ENCODE peak calls at places on chromosomes 5 and 9, in five cellular contexts. D is sigmoid colon; Q is stimulated activated CD8-positive, alpha-beta memory T cell treated with anti-CD3 and anti-CD28 coated beads, Interleukin-4, amount 100 ng/mL, for 4 hours; Z is AML-193; U is left colon. A is an unnamed sample.

GRCh38 chr5:37847978-37848425 is 8.2 kb upstream of the GDNF start:
- DNase-seq in Z (no peak), D (no peak), Q (no peak), U (no peak), A (peak; percentile 62)

GRCh38 chr5:65774346-65774745 is 52.3 kb downstream of the NLN start:
- DNase-seq in U (no peak), Q (no peak), D (no peak), Z (no peak), A (no peak)

GRCh38 chr5:72633649-72634048 is 126.4 kb upstream of the ZNF366 start:
- DNase-seq in D (no peak), Z (no peak), Q (no peak), U (no peak), A (no peak)

GRCh38 chr9:4365055-4365454 is 65.2 kb upstream of the GLIS3 start:
- DNase-seq in D (no peak), U (no peak), Z (no peak), Q (no peak), A (no peak)

GRCh38 chr5:93621340-93621872 is 38.4 kb downstream of the NR2F1 start:
- DNase-seq in D (peak; percentile 89), U (peak; percentile 59), Z (no peak), Q (no peak), A (peak; percentile 37)

GRCh38 chr9:114914139-114914538 is 16.3 kb downstream of the TNFSF8 start:
- DNase-seq in U (no peak), Z (peak; percentile 7), Q (no peak), D (no peak), A (peak; percentile 34)

GRCh38 chr5:168513861-168514428 is 15.2 kb upstream of the FBLL1 start:
- DNase-seq in Z (no peak), Q (no peak), D (no peak), U (no peak), A (no peak)

GRCh38 chr5:88743231-88743879 is 139.6 kb downstream of the MEF2C start:
- DNase-seq in Z (no peak), D (no peak), Q (no peak), U (no peak), A (no peak)

GRCh38 chr5:55306641-55307382 is 682 bp downstream of the DHX29 start:
- DNase-seq in U (no peak), Z (no peak), Q (no peak), D (no peak), A (peak; percentile 28)

GRCh38 chr5:140175367-140176027 is 509 bp downstream of the CYSTM1 start:
- DNase-seq in D (peak; percentile 93), Q (peak; percentile 31), U (peak; percentile 82), Z (no peak), A (peak; percentile 80)

GRCh38 chr5:73902327-73903051 is 276.5 kb downstream of the ARHGEF28 start:
- DNase-seq in Q (no peak), D (no peak), Z (peak; percentile 57), U (no peak), A (peak; percentile 73)

GRCh38 chr5:3481175-3481574 is 114.5 kb upstream of the IRX1 start:
- DNase-seq in D (no peak), Z (no peak), Q (no peak), U (no peak), A (no peak)

GRCh38 chr9:113577525-113578261 is 114.2 kb downstream of the RGS3 start:
- DNase-seq in Q (no peak), Z (no peak), U (no peak), D (no peak), A (peak; percentile 53)

GRCh38 chr5:146461319-146461718 is 14.2 kb downstream of the TCERG1 start:
- DNase-seq in Z (no peak), D (no peak), Q (no peak), U (no peak), A (no peak)

GRCh38 chr9:135355466-135356420 is 123.8 kb upstream of the PPP1R26 start:
- DNase-seq in D (no peak), Z (no peak), Q (no peak), U (no peak), A (no peak)

GRCh38 chr5:163917741-163918140 is 412.3 kb downstream of the MAT2B start:
- DNase-seq in Q (no peak), Z (peak; percentile 5), D (no peak), U (no peak), A (peak; percentile 16)

GRCh38 chr5:179115845-179116524 is 55.8 kb downstream of the ZNF354C start:
- DNase-seq in Q (no peak), D (peak; percentile 27), Z (no peak), U (peak; percentile 9), A (no peak)

GRCh38 chr9:124531115-124531514 is 23.9 kb upstream of the NR5A1 start:
- DNase-seq in U (no peak), Q (no peak), D (no peak), Z (no peak), A (no peak)

GRCh38 chr9:33719581-33720374 is 75.6 kb upstream of the PRSS3 start:
- DNase-seq in Z (peak; percentile 5), D (no peak), Q (no peak), U (no peak), A (peak; percentile 68)

GRCh38 chr9:38101423-38101822 is 32.4 kb upstream of the SHB start:
- DNase-seq in U (no peak), D (no peak), Q (no peak), Z (no peak), A (no peak)

GRCh38 chr5:65441800-65442199 is 39.9 kb downstream of the ADAMTS6 start:
- DNase-seq in Q (no peak), Z (no peak), U (no peak), D (no peak), A (no peak)

GRCh38 chr5:83177803-83178202 is 100.5 kb downstream of the XRCC4 start:
- DNase-seq in Q (no peak), D (no peak), Z (no peak), U (no peak), A (no peak)

GRCh38 chr5:6849569-6849968 is 136.3 kb downstream of the TENT4A start:
- DNase-seq in Q (no peak), Z (no peak), D (no peak), U (no peak), A (peak; percentile 38)

GRCh38 chr5:78985407-78986223 is 505 bp upstream of the ARSB start:
- DNase-seq in D (peak; percentile 68), Q (peak; percentile 8), Z (peak; percentile 62), U (peak; percentile 63), A (peak; percentile 87)

GRCh38 chr5:58184910-58185309 is 275.0 kb downstream of the PLK2 start:
- DNase-seq in D (no peak), Q (no peak), Z (no peak), U (no peak), A (no peak)

GRCh38 chr5:142872795-142873194 is 102.6 kb downstream of the ARHGAP26 start:
- DNase-seq in D (no peak), Q (no peak), U (peak; percentile 79), Z (no peak), A (no peak)

GRCh38 chr5:128629162-128629561 is 91.1 kb upstream of the FBN2 start:
- DNase-seq in U (no peak), D (no peak), Q (no peak), Z (no peak), A (no peak)

GRCh38 chr5:976849-977751 is 31.5 kb upstream of the NKD2 start:
- DNase-seq in Z (no peak), Q (no peak), D (no peak), U (no peak), A (no peak)

GRCh38 chr5:77101298-77101697 is 14.2 kb upstream of the ZBED3 start:
- DNase-seq in D (no peak), U (no peak), Z (no peak), Q (no peak), A (no peak)

GRCh38 chr9:83449981-83450380 is 88.2 kb downstream of the FRMD3 start:
- DNase-seq in Z (no peak), Q (no peak), D (no peak), U (no peak), A (no peak)

GRCh38 chr5:77973253-77973609 is 197.1 kb upstream of the TBCA start:
- DNase-seq in Q (no peak), Z (no peak), D (no peak), U (no peak), A (no peak)

GRCh38 chr9:136099547-136099946 is 4.5 kb upstream of the NACC2 start:
- DNase-seq in U (no peak), D (no peak), Q (no peak), Z (no peak), A (no peak)

GRCh38 chr9:136697146-136697820 is 10.0 kb upstream of the AGPAT2 start:
- DNase-seq in Z (no peak), U (no peak), Q (no peak), D (no peak), A (no peak)